ENCODE peak calls at places on chromosomes 3 and 15, in seven cellular contexts. Q is PC-9, N is astrocyte, S is transverse colon, C is uterus, T is ascending aorta, G is heart left ventricle. V is an unnamed sample.
A peak's percentile ranks its signal among the peaks of the same experiment; 100 is the strongest.

GRCh38 chr15:85771276-85771675 is 23.4 kb downstream of the KLHL25 start:
- DNase-seq in Q (no peak), C (no peak), N (no peak), S (no peak), G (no peak), T (no peak), V (no peak)

GRCh38 chr15:86164222-86164898 is 84.7 kb downstream of the AGBL1 start:
- DNase-seq in G (no peak), S (no peak), C (peak; percentile 62), Q (no peak), N (peak; percentile 70), T (no peak), V (no peak)

GRCh38 chr3:100993309-100993708 is at the start of gene ABI3BP:
- DNase-seq in N (peak; percentile 76), G (peak; percentile 54), C (peak; percentile 86), Q (no peak), S (peak; percentile 58), T (peak; percentile 53), V (no peak)

GRCh38 chr3:130992344-130992743 is 34.3 kb downstream of the ASTE1 start:
- DNase-seq in Q (no peak), T (no peak), C (no peak), S (no peak), N (no peak), G (no peak), V (no peak)

GRCh38 chr3:81788650-81789049 is 27.2 kb upstream of the GBE1 start:
- DNase-seq in C (no peak), G (no peak), N (no peak), Q (no peak), T (no peak), S (no peak), V (no peak)

GRCh38 chr15:63038926-63039673 is 3.4 kb upstream of the TPM1 start:
- DNase-seq in Q (peak; percentile 58), S (no peak), G (no peak), N (peak; percentile 87), T (no peak), C (no peak), V (no peak)

GRCh38 chr15:87850916-87851315 is 405.6 kb downstream of the NTRK3 start:
- DNase-seq in Q (no peak), C (no peak), N (peak; percentile 83), T (no peak), S (no peak), G (peak; percentile 23), V (no peak)

GRCh38 chr3:30017882-30018281 is 588.5 kb upstream of the TGFBR2 start:
- DNase-seq in G (no peak), C (no peak), T (no peak), Q (no peak), N (no peak), S (no peak), V (no peak)

GRCh38 chr3:81339040-81339845 is 422.2 kb downstream of the GBE1 start:
- DNase-seq in Q (peak; percentile 43), S (no peak), N (peak; percentile 15), C (no peak), T (no peak), G (no peak), V (no peak)

GRCh38 chr3:197309528-197310361 is 11.3 kb upstream of the DLG1 start:
- DNase-seq in T (no peak), G (no peak), S (no peak), Q (peak; percentile 96), N (peak; percentile 95), C (peak; percentile 31), V (no peak)

GRCh38 chr15:73838795-73839565 is 34.4 kb upstream of the TBC1D21 start:
- DNase-seq in S (no peak), Q (no peak), T (no peak), G (peak; percentile 81), C (peak; percentile 16), N (no peak), V (no peak)

GRCh38 chr3:113405180-113405579 is 36.1 kb downstream of the CFAP44 start:
- DNase-seq in S (no peak), G (no peak), N (peak; percentile 59), T (no peak), Q (no peak), C (no peak), V (no peak)

GRCh38 chr3:174377096-174377495 is 482.0 kb upstream of the NAALADL2 start:
- DNase-seq in N (no peak), G (no peak), C (no peak), Q (no peak), S (no peak), T (no peak), V (no peak)

GRCh38 chr3:134809412-134810051 is 14.5 kb downstream of the EPHB1 start:
- DNase-seq in Q (no peak), N (no peak), G (no peak), C (no peak), S (peak; percentile 48), T (no peak), V (no peak)

DNA sequence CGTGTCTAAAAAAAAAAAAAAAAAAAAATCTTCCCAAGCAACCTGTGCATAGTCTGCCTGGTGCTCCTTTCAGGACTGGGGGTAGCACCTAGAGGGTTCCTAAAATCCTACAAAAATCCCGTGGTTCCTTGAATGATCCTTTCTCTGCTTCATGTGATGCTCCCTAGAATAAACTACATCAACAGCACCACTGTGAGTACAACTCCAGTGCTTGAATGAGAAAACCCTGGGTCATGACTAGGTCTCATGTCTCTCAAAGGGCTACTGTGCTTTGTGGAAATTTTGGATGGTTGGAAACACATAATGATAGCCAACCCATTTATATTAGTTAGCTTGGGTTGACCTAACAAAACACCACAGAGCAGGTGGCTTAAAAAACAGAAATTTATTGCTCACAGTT is 243.5 kb downstream of the OPA1 start:
- DNase-seq in G (no peak), Q (no peak), C (no peak), T (no peak), N (no peak), S (no peak), V (no peak)
- H3K4me3 ChIP-seq in G (no peak overlapping the region), Q (no peak overlapping the region), C (no peak overlapping the region), T (no peak overlapping the region), N (no peak overlapping the region), S (no peak overlapping the region), V (no peak overlapping the region)

DNA sequence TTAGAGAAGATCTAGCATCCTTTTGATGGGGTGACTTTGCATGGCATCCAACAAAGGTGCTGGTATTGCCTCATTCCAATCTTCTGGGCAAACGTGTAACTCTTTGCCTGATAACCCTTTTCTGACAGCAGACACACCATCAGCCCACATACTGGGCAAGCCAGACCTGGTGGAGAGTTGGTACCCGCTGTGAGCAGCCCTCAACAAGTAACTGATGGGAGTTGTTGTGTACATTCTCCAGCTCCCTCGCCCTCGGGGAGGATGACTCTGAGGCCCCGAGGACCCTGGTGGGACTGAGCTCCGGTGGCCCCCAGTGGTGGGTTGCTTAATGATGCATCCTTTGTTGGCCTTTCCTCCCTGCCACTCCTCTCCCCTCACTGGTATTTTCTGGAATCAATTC is 102.4 kb upstream of the SLC6A11 start:
- DNase-seq in N (no peak), T (no peak), C (no peak), S (no peak), G (no peak), Q (no peak), V (no peak)
- TF ChIP-seq CTCF in N (no peak), T (no peak), C (no peak), S (no peak), G (no peak), Q (no peak), V (no peak)

DNA sequence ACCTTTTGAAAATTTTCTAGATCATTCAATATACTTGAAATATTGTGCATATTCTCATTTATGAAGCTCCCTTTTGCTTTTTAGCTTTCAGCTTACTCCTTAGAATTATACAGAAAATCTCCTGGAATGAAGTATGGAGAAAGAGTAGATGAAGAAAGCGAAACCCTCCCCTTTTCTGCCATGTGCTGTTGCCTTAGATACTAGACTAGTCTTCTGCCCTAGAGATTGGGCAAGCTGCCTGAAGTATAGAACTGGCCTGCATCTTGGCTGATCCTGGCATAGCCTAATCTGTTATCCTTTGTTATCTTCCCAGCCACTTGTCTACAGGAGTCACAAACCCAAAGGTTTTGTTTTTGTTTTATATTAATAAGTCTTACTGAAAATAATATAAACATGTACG is 138.8 kb downstream of the RBPMS2 start:
- DNase-seq in S (no peak), N (no peak), T (no peak), G (no peak), Q (no peak), C (no peak), V (no peak)
- H3K4me1 ChIP-seq in S (peaks cover 11% of the 10 kb centered on the region), N (peaks cover 21% of the 10 kb centered on the region), T (peaks cover 19% of the 10 kb centered on the region), G (peaks cover 14% of the 10 kb centered on the region), Q (no peaks in the 10 kb centered on the region), C (peaks cover 15% of the 10 kb centered on the region), V (peaks cover 50% of the 10 kb centered on the region)

DNA sequence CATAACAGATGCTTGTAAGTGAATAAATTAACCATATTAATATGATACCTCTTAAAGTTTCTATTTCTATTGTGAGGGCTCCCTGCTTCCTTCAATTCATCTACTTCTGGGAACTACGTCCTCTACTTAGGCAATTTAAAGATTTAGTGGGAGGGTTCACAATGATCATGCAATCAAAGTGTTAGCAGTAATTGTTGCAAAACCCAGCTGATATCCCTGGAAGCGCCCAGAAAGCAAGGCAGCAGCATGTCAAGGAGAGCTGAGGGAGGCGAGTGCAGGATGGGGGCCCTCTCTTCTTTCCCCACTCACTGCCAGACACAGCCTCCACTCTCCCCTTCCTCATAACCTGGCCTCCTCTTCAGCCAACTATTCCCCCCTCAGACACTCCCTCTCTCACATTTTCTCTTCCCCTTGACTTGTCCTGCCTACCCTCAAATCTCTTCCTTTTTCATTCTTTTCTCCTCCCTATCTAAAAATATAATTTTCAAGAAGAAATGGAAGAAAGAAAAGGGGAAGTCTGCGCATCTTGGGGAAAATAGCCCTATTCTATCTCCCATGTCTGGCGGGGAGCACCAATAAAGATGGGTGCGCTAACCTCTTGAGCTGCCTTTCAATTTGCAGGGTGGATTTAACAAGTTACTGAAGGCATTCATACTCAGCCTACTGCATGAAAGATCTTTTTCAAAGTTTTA is 6.6 kb downstream of the TMEM212 start:
- DNase-seq in T (no peak), N (no peak), Q (peak; percentile 20), S (no peak), G (no peak), C (no peak), V (no peak)
- H3K4me3 ChIP-seq in T (no peak overlapping the region), N (no peak overlapping the region), Q (no peak overlapping the region), S (no peak overlapping the region), G (no peak overlapping the region), C (no peak overlapping the region), V (no peak overlapping the region)

V was measured in vagina.